ENCODE peak calls at places on chromosomes 1 and 21, in five cellular contexts. M is GM12878, J is H1, Z is K562, D is SK-N-SH. F is an unnamed sample.
A peak's percentile ranks its signal among the peaks of the same experiment; 100 is the strongest.

GRCh38 chr1:52476943-52477342 is 72.5 kb downstream of the PRPF38A start:
- DNase-seq in M (no peak), J (no peak), Z (no peak), D (no peak), F (no peak)

GRCh38 chr1:234611153-234611798 is 1.3 kb upstream of the IRF2BP2 start:
- DNase-seq in Z (no peak), D (peak; percentile 38), M (peak; percentile 76), J (no peak), F (peak; percentile 84)

GRCh38 chr1:61058477-61059245 is 23.7 kb upstream of the NFIA start:
- DNase-seq in Z (no peak), M (no peak), J (no peak), D (no peak), F (no peak)

GRCh38 chr1:113456967-113457366 is 66.7 kb downstream of the MAGI3 start:
- DNase-seq in J (no peak), Z (no peak), D (no peak), M (no peak), F (no peak)

GRCh38 chr1:183932412-183932811 is 105.1 kb downstream of the COLGALT2 start:
- DNase-seq in M (no peak), Z (no peak), J (peak; percentile 41), D (no peak), F (no peak)

GRCh38 chr1:84772428-84772943 is 82.2 kb upstream of the SSX2IP start:
- DNase-seq in M (no peak), Z (peak; percentile 81), D (peak; percentile 78), J (peak; percentile 94), F (peak; percentile 61)

GRCh38 chr1:238384381-238384780 is 493.7 kb upstream of the ZP4 start:
- DNase-seq in J (no peak), M (no peak), D (no peak), Z (no peak), F (peak; percentile 18)

GRCh38 chr1:25610822-25611630 is 5.6 kb upstream of the MAN1C1 start:
- DNase-seq in M (no peak), J (no peak), D (peak; percentile 54), Z (no peak), F (no peak)

GRCh38 chr1:87084247-87084836 is 169.9 kb downstream of the HS2ST1 start:
- DNase-seq in D (peak; percentile 10), J (no peak), M (no peak), Z (no peak), F (no peak)

GRCh38 chr1:92784051-92784638 is 763 bp downstream of the EVI5 start:
- DNase-seq in D (no peak), Z (no peak), J (no peak), M (peak; percentile 32), F (peak; percentile 11)

GRCh38 chr1:102191723-102192122 is 195.0 kb upstream of the OLFM3 start:
- DNase-seq in M (peak; percentile 7), Z (no peak), J (no peak), D (peak; percentile 35), F (peak; percentile 5)

GRCh38 chr1:1678581-1679380 is 13.8 kb downstream of the SLC35E2B start:
- DNase-seq in Z (peak; percentile 78), M (peak; percentile 23), J (peak; percentile 84), D (peak; percentile 58), F (no peak)

GRCh38 chr1:90400121-90400520 is 317.0 kb downstream of the BARHL2 start:
- DNase-seq in M (no peak), J (no peak), D (no peak), Z (no peak), F (no peak)

GRCh38 chr1:240019524-240019923 is 72.2 kb upstream of the FMN2 start:
- DNase-seq in M (no peak), Z (no peak), J (no peak), D (no peak), F (no peak)

GRCh38 chr1:176521211-176521610 is 58.2 kb downstream of the PAPPA2 start:
- DNase-seq in J (no peak), D (no peak), M (no peak), Z (no peak), F (no peak)

GRCh38 chr1:80155371-80155770 is 1148.8 kb upstream of the ADGRL4 start:
- DNase-seq in M (no peak), J (no peak), D (no peak), Z (no peak), F (no peak)

GRCh38 chr21:45048026-45048698 is 26.2 kb upstream of the ADARB1 start:
- DNase-seq in J (no peak), Z (no peak), D (no peak), M (no peak), F (no peak)

DNA sequence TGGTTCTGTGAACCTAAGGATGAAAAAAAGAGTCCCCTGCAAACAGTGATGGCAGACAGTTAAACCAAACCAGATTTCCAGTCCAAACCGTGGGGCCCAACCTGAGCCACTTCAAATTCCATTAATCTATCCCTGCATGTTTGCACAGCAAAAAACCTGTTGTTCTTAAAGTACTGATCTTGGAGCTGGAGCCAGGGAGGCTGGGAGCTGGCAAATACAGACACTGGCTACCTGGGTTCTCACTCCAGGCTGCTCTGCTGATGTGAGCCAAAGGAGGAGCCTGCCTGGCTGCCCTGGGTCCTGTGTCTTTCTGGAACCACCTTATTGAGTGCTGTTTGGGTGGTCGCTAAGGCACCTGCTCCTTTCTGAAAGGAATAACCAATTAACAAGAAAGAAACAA is 16.4 kb downstream of the LDLRAD1 start:
- DNase-seq in D (no peak), J (no peak), Z (no peak), M (no peak), F (no peak)
- TF ChIP-seq JUND in D (no peak), J (no peak), Z (no peak), M (no peak), F (no peak)

GRCh38 chr1:206128192-206128591 is 11.0 kb upstream of the AVPR1B start:
- DNase-seq in Z (no peak), J (no peak), D (no peak), M (no peak), F (no peak)

GRCh38 chr1:206136241-206136640 is 19.1 kb upstream of the AVPR1B start:
- DNase-seq in M (no peak), Z (no peak), D (no peak), J (no peak), F (no peak)

GRCh38 chr1:206135248-206135647 is 18.1 kb upstream of the AVPR1B start:
- DNase-seq in M (no peak), D (no peak), J (no peak), Z (no peak), F (no peak)

GRCh38 chr1:206131037-206131436 is 13.8 kb upstream of the AVPR1B start:
- DNase-seq in D (no peak), Z (no peak), M (no peak), J (no peak), F (no peak)

DNA sequence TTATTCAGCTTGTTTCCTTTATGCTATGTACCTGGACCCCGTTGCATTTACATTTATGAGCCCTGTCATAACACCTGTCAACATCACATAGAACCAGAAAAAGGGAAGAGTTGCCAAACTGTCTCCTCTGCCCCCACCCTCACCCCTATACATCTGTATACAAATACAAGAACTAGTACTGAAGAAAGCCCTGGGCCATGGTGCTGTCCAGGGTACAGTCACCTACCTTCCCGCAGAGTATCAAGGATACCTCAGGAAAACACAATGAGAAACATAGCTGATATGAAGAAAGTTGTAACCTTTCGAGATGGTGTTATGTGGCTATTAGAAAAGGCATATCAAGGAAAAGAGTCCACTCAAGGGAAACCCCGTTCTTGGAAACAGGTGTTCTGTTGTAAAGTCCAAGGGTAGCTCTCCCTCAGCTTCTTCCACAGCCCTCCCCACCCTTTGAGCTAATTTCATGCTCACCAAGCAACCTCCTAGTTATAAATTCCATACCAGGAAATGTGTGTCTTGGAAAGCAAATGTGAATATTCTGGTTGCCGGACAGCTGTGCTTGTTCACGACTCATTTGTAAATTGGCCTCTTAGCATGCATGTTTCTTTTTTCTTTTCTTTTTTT is 16.7 kb upstream of the AVPR1B start:
- DNase-seq in Z (no peak), J (no peak), D (no peak), M (no peak), F (no peak)
- TF ChIP-seq JUND in Z (no peak), J (no peak), D (no peak), M (no peak), F (no peak)

GRCh38 chr1:109134423-109134822 is 20.5 kb downstream of the ELAPOR1 start:
- DNase-seq in M (no peak), D (no peak), Z (peak; percentile 71), J (no peak), F (no peak)
- TF ChIP-seq JUND in M (no peak), D (no peak), Z (no peak), J (no peak), F (no peak)

DNA sequence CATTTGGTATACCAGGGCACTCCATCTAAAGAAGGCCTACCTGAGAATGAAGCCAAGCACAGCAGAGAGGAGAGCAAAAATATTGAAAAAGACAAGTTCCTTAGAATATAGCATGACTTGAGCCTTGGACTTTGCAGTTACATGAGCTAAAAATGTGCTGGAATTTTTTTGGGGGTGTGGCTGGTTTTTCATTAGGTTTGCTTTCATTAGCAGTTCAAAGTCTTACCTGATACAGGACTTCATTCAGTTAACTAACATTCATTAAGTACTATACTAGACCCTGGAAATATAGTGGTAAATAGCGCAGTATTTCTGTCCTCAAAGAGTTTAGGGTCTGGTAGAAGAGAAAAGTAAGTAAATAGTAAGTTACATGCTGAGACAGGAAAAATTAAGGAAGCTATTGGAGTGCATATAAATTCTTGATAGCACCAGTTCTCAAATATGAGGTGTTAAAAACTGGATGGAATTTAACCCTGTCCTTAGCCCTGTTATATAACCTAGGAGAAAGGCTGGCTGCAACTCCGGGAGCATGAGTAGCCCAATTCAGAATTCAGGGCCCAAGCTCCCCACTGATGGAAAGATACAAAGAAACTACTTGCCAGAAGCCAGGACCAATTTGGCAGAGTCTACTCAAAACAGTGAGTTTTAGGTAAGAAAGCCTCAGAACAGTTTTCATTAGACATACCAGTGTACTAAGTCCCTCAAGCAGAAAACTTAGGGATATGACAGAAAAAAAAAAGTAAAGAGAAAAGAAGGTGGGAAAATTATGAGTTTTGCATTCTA is 3.1 kb upstream of the DOCK7 start:
- DNase-seq in D (no peak), J (no peak), Z (no peak), M (no peak), F (no peak)
- TF ChIP-seq JUND in D (no peak), J (no peak), Z (no peak), M (no peak), F (no peak)

GRCh38 chr1:48225579-48225978 is 3.1 kb downstream of the SLC5A9 start:
- DNase-seq in M (no peak), J (no peak), D (no peak), Z (no peak), F (no peak)

GRCh38 chr1:48227165-48228013 is 4.9 kb downstream of the SLC5A9 start:
- DNase-seq in M (no peak), J (no peak), Z (no peak), D (no peak), F (no peak)

GRCh38 chr1:48232722-48233121 is 10.2 kb downstream of the SLC5A9 start:
- DNase-seq in J (no peak), Z (no peak), M (no peak), D (no peak), F (no peak)

GRCh38 chr1:48228156-48228555 is 5.6 kb downstream of the SLC5A9 start:
- DNase-seq in J (peak; percentile 68), D (peak; percentile 19), M (no peak), Z (no peak), F (no peak)

DNA sequence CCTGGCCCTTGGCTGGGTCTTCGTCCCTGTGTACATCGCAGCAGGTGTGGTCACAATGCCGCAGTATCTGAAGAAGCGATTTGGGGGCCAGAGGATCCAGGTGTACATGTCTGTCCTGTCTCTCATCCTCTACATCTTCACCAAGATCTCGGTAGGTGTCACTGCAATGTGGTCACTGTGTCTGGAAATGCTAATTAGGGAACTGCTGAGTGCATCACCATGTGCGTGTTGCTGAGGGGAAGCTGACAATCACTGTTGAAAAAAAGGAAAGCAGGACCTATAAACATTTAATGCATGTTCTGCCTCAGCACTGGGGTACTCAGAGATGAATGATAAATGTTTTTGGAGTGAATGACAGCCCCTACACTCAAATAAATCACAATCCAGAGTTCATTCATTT is 6.8 kb downstream of the SLC5A9 start:
- DNase-seq in M (no peak), J (no peak), D (no peak), Z (no peak), F (no peak)
- TF ChIP-seq JUND in M (no peak), J (no peak), D (no peak), Z (no peak), F (no peak)

F was measured in T47D.